ENCODE peak calls at places on chromosomes 7 and 10, in eight cellular contexts. One of them, this sample, is unnamed.

GRCh38 chr10:48547981-48548380 is 56.9 kb downstream of the ARHGAP22 start:
- DNase-seq in activated T-helper 2 cell treated with anti-CD3 and anti-CD28 coated beads, Interferon-gamma antibody, Interleukin-2, Interleukin-4, amounts not matched to agents 10 μg/mL and 5 μg/mL and 100 μg/mL, durations not matched to agents 14 hours and 24 hours and 36 hours: no peak
- DNase-seq in AML-193: no peak
- DNase-seq in prostate gland: no peak
- DNase-seq in NCI-H1048: no peak
- DNase-seq in NCI-H1694 treated with DMSO at 0.1 percent for 48 hours: no peak
- DNase-seq in choroid plexus epithelial cell: no peak
- DNase-seq in GM04504: no peak
- DNase-seq in this sample: no peak

GRCh38 chr10:93615576-93615975 is 3.2 kb downstream of the PDE6C start:
- DNase-seq in activated T-helper 2 cell treated with anti-CD3 and anti-CD28 coated beads, Interferon-gamma antibody, Interleukin-2, Interleukin-4, amounts not matched to agents 10 μg/mL and 5 μg/mL and 100 μg/mL, durations not matched to agents 14 hours and 24 hours and 36 hours: no peak
- DNase-seq in AML-193: peak
- DNase-seq in prostate gland: no peak
- DNase-seq in NCI-H1048: no peak
- DNase-seq in NCI-H1694 treated with DMSO at 0.1 percent for 48 hours: no peak
- DNase-seq in choroid plexus epithelial cell: no peak
- DNase-seq in GM04504: no peak
- DNase-seq in this sample: no peak

GRCh38 chr10:101818958-101819633 is 852 bp upstream of the OGA start:
- DNase-seq in activated T-helper 2 cell treated with anti-CD3 and anti-CD28 coated beads, Interferon-gamma antibody, Interleukin-2, Interleukin-4, amounts not matched to agents 10 μg/mL and 5 μg/mL and 100 μg/mL, durations not matched to agents 14 hours and 24 hours and 36 hours: no peak
- DNase-seq in AML-193: peak
- DNase-seq in prostate gland: peak
- DNase-seq in NCI-H1048: no peak
- DNase-seq in NCI-H1694 treated with DMSO at 0.1 percent for 48 hours: no peak
- DNase-seq in choroid plexus epithelial cell: no peak
- DNase-seq in GM04504: no peak
- DNase-seq in this sample: no peak

GRCh38 chr10:13823046-13823711 is 236.4 kb downstream of the PRPF18 start:
- DNase-seq in activated T-helper 2 cell treated with anti-CD3 and anti-CD28 coated beads, Interferon-gamma antibody, Interleukin-2, Interleukin-4, amounts not matched to agents 10 μg/mL and 5 μg/mL and 100 μg/mL, durations not matched to agents 14 hours and 24 hours and 36 hours: no peak
- DNase-seq in AML-193: no peak
- DNase-seq in prostate gland: no peak
- DNase-seq in NCI-H1048: no peak
- DNase-seq in NCI-H1694 treated with DMSO at 0.1 percent for 48 hours: peak
- DNase-seq in choroid plexus epithelial cell: no peak
- DNase-seq in GM04504: no peak
- DNase-seq in this sample: no peak

GRCh38 chr10:21720090-21720489 is 186.1 kb downstream of the MLLT10 start:
- DNase-seq in activated T-helper 2 cell treated with anti-CD3 and anti-CD28 coated beads, Interferon-gamma antibody, Interleukin-2, Interleukin-4, amounts not matched to agents 10 μg/mL and 5 μg/mL and 100 μg/mL, durations not matched to agents 14 hours and 24 hours and 36 hours: no peak
- DNase-seq in AML-193: no peak
- DNase-seq in prostate gland: no peak
- DNase-seq in NCI-H1048: no peak
- DNase-seq in NCI-H1694 treated with DMSO at 0.1 percent for 48 hours: no peak
- DNase-seq in choroid plexus epithelial cell: peak
- DNase-seq in GM04504: no peak
- DNase-seq in this sample: no peak

GRCh38 chr7:52749880-52750279 is 285.6 kb upstream of the POM121L12 start:
- DNase-seq in activated T-helper 2 cell treated with anti-CD3 and anti-CD28 coated beads, Interferon-gamma antibody, Interleukin-2, Interleukin-4, amounts not matched to agents 10 μg/mL and 5 μg/mL and 100 μg/mL, durations not matched to agents 14 hours and 24 hours and 36 hours: no peak
- DNase-seq in AML-193: no peak
- DNase-seq in prostate gland: no peak
- DNase-seq in NCI-H1048: no peak
- DNase-seq in NCI-H1694 treated with DMSO at 0.1 percent for 48 hours: no peak
- DNase-seq in choroid plexus epithelial cell: no peak
- DNase-seq in GM04504: no peak
- DNase-seq in this sample: no peak

GRCh38 chr10:29926649-29927048 is 132.7 kb downstream of the JCAD start:
- DNase-seq in activated T-helper 2 cell treated with anti-CD3 and anti-CD28 coated beads, Interferon-gamma antibody, Interleukin-2, Interleukin-4, amounts not matched to agents 10 μg/mL and 5 μg/mL and 100 μg/mL, durations not matched to agents 14 hours and 24 hours and 36 hours: no peak
- DNase-seq in AML-193: no peak
- DNase-seq in prostate gland: no peak
- DNase-seq in NCI-H1048: no peak
- DNase-seq in NCI-H1694 treated with DMSO at 0.1 percent for 48 hours: no peak
- DNase-seq in choroid plexus epithelial cell: peak
- DNase-seq in GM04504: peak
- DNase-seq in this sample: no peak

GRCh38 chr7:32680259-32681173 is 185.2 kb downstream of the AVL9 start:
- DNase-seq in activated T-helper 2 cell treated with anti-CD3 and anti-CD28 coated beads, Interferon-gamma antibody, Interleukin-2, Interleukin-4, amounts not matched to agents 10 μg/mL and 5 μg/mL and 100 μg/mL, durations not matched to agents 14 hours and 24 hours and 36 hours: no peak
- DNase-seq in AML-193: no peak
- DNase-seq in prostate gland: peak
- DNase-seq in NCI-H1048: peak
- DNase-seq in NCI-H1694 treated with DMSO at 0.1 percent for 48 hours: no peak
- DNase-seq in choroid plexus epithelial cell: peak
- DNase-seq in GM04504: no peak
- DNase-seq in this sample: no peak

GRCh38 chr7:74042746-74043522 is 15.0 kb downstream of the ELN start:
- DNase-seq in activated T-helper 2 cell treated with anti-CD3 and anti-CD28 coated beads, Interferon-gamma antibody, Interleukin-2, Interleukin-4, amounts not matched to agents 10 μg/mL and 5 μg/mL and 100 μg/mL, durations not matched to agents 14 hours and 24 hours and 36 hours: no peak
- DNase-seq in AML-193: no peak
- DNase-seq in prostate gland: peak
- DNase-seq in NCI-H1048: no peak
- DNase-seq in NCI-H1694 treated with DMSO at 0.1 percent for 48 hours: no peak
- DNase-seq in choroid plexus epithelial cell: no peak
- DNase-seq in GM04504: no peak
- DNase-seq in this sample: peak

GRCh38 chr10:3932597-3933380 is 147.8 kb upstream of the KLF6 start:
- DNase-seq in activated T-helper 2 cell treated with anti-CD3 and anti-CD28 coated beads, Interferon-gamma antibody, Interleukin-2, Interleukin-4, amounts not matched to agents 10 μg/mL and 5 μg/mL and 100 μg/mL, durations not matched to agents 14 hours and 24 hours and 36 hours: no peak
- DNase-seq in AML-193: no peak
- DNase-seq in prostate gland: no peak
- DNase-seq in NCI-H1048: no peak
- DNase-seq in NCI-H1694 treated with DMSO at 0.1 percent for 48 hours: no peak
- DNase-seq in choroid plexus epithelial cell: no peak
- DNase-seq in GM04504: no peak
- DNase-seq in this sample: no peak

GRCh38 chr7:132770055-132770454 is 193.8 kb upstream of the PLXNA4 start:
- DNase-seq in activated T-helper 2 cell treated with anti-CD3 and anti-CD28 coated beads, Interferon-gamma antibody, Interleukin-2, Interleukin-4, amounts not matched to agents 10 μg/mL and 5 μg/mL and 100 μg/mL, durations not matched to agents 14 hours and 24 hours and 36 hours: no peak
- DNase-seq in AML-193: no peak
- DNase-seq in prostate gland: no peak
- DNase-seq in NCI-H1048: no peak
- DNase-seq in NCI-H1694 treated with DMSO at 0.1 percent for 48 hours: no peak
- DNase-seq in choroid plexus epithelial cell: no peak
- DNase-seq in GM04504: no peak
- DNase-seq in this sample: no peak

GRCh38 chr7:124171068-124171467 is 138.2 kb upstream of the TMEM229A start:
- DNase-seq in activated T-helper 2 cell treated with anti-CD3 and anti-CD28 coated beads, Interferon-gamma antibody, Interleukin-2, Interleukin-4, amounts not matched to agents 10 μg/mL and 5 μg/mL and 100 μg/mL, durations not matched to agents 14 hours and 24 hours and 36 hours: no peak
- DNase-seq in AML-193: no peak
- DNase-seq in prostate gland: no peak
- DNase-seq in NCI-H1048: no peak
- DNase-seq in NCI-H1694 treated with DMSO at 0.1 percent for 48 hours: peak
- DNase-seq in choroid plexus epithelial cell: peak
- DNase-seq in GM04504: peak
- DNase-seq in this sample: peak

GRCh38 chr7:134932707-134933370 is 53.5 kb upstream of the AGBL3 start:
- DNase-seq in activated T-helper 2 cell treated with anti-CD3 and anti-CD28 coated beads, Interferon-gamma antibody, Interleukin-2, Interleukin-4, amounts not matched to agents 10 μg/mL and 5 μg/mL and 100 μg/mL, durations not matched to agents 14 hours and 24 hours and 36 hours: no peak
- DNase-seq in AML-193: no peak
- DNase-seq in prostate gland: no peak
- DNase-seq in NCI-H1048: no peak
- DNase-seq in NCI-H1694 treated with DMSO at 0.1 percent for 48 hours: no peak
- DNase-seq in choroid plexus epithelial cell: peak
- DNase-seq in GM04504: no peak
- DNase-seq in this sample: no peak

GRCh38 chr10:69389827-69390490 is 26.8 kb downstream of the TACR2 start:
- DNase-seq in activated T-helper 2 cell treated with anti-CD3 and anti-CD28 coated beads, Interferon-gamma antibody, Interleukin-2, Interleukin-4, amounts not matched to agents 10 μg/mL and 5 μg/mL and 100 μg/mL, durations not matched to agents 14 hours and 24 hours and 36 hours: no peak
- DNase-seq in AML-193: no peak
- DNase-seq in prostate gland: peak
- DNase-seq in NCI-H1048: no peak
- DNase-seq in NCI-H1694 treated with DMSO at 0.1 percent for 48 hours: no peak
- DNase-seq in choroid plexus epithelial cell: peak
- DNase-seq in GM04504: no peak
- DNase-seq in this sample: no peak

GRCh38 chr10:132836832-132837540 is 51.0 kb upstream of the NKX6-2 start:
- DNase-seq in activated T-helper 2 cell treated with anti-CD3 and anti-CD28 coated beads, Interferon-gamma antibody, Interleukin-2, Interleukin-4, amounts not matched to agents 10 μg/mL and 5 μg/mL and 100 μg/mL, durations not matched to agents 14 hours and 24 hours and 36 hours: no peak
- DNase-seq in AML-193: no peak
- DNase-seq in prostate gland: no peak
- DNase-seq in NCI-H1048: peak
- DNase-seq in NCI-H1694 treated with DMSO at 0.1 percent for 48 hours: peak
- DNase-seq in choroid plexus epithelial cell: peak
- DNase-seq in GM04504: peak
- DNase-seq in this sample: no peak

This sample was measured in LNCaP clone FGC.